ENCODE peak calls at places on chromosomes 16 and 17, in eight cellular contexts. One of them, this sample, is unnamed.

GRCh38 chr17:74870512-74870911 is 2.3 kb downstream of the FDXR start:
- DNase-seq in amniotic stem cell: peak
- DNase-seq in stimulated activated naive B cell treated with anti-CD40 and anti-IgM and Interleukin-4, amounts not matched to agents 10 μg/mL and 1 μg/mL and 100 μg/mL, for 72 hours: no peak
- DNase-seq in GM23338: no peak
- DNase-seq in activated CD8-positive, alpha-beta T cell treated with anti-CD3 and anti-CD28 coated beads, Interleukin-2, amount 10 ng/mL, durations not matched to agents 7 days and 5 days: no peak
- DNase-seq in MG63: peak
- DNase-seq in NCI-H1092: no peak
- DNase-seq in HEK293T: no peak
- DNase-seq in this sample: no peak

GRCh38 chr17:41505836-41506767 is 690 bp upstream of the KRT13 start:
- DNase-seq in amniotic stem cell: no peak
- DNase-seq in stimulated activated naive B cell treated with anti-CD40 and anti-IgM and Interleukin-4, amounts not matched to agents 10 μg/mL and 1 μg/mL and 100 μg/mL, for 72 hours: no peak
- DNase-seq in GM23338: no peak
- DNase-seq in activated CD8-positive, alpha-beta T cell treated with anti-CD3 and anti-CD28 coated beads, Interleukin-2, amount 10 ng/mL, durations not matched to agents 7 days and 5 days: no peak
- DNase-seq in MG63: no peak
- DNase-seq in NCI-H1092: no peak
- DNase-seq in HEK293T: no peak
- DNase-seq in this sample: no peak

GRCh38 chr17:55567240-55568216 is 56.3 kb upstream of the SMIM36 start:
- DNase-seq in amniotic stem cell: no peak
- DNase-seq in stimulated activated naive B cell treated with anti-CD40 and anti-IgM and Interleukin-4, amounts not matched to agents 10 μg/mL and 1 μg/mL and 100 μg/mL, for 72 hours: no peak
- DNase-seq in GM23338: no peak
- DNase-seq in activated CD8-positive, alpha-beta T cell treated with anti-CD3 and anti-CD28 coated beads, Interleukin-2, amount 10 ng/mL, durations not matched to agents 7 days and 5 days: no peak
- DNase-seq in MG63: no peak
- DNase-seq in NCI-H1092: peak
- DNase-seq in HEK293T: no peak
- DNase-seq in this sample: no peak

GRCh38 chr17:68585643-68586042 is 15.5 kb downstream of the FAM20A start:
- DNase-seq in amniotic stem cell: no peak
- DNase-seq in stimulated activated naive B cell treated with anti-CD40 and anti-IgM and Interleukin-4, amounts not matched to agents 10 μg/mL and 1 μg/mL and 100 μg/mL, for 72 hours: no peak
- DNase-seq in GM23338: no peak
- DNase-seq in activated CD8-positive, alpha-beta T cell treated with anti-CD3 and anti-CD28 coated beads, Interleukin-2, amount 10 ng/mL, durations not matched to agents 7 days and 5 days: no peak
- DNase-seq in MG63: no peak
- DNase-seq in NCI-H1092: no peak
- DNase-seq in HEK293T: no peak
- DNase-seq in this sample: no peak

GRCh38 chr17:17938388-17939107 is 33.7 kb downstream of the TOM1L2 start:
- DNase-seq in amniotic stem cell: no peak
- DNase-seq in stimulated activated naive B cell treated with anti-CD40 and anti-IgM and Interleukin-4, amounts not matched to agents 10 μg/mL and 1 μg/mL and 100 μg/mL, for 72 hours: no peak
- DNase-seq in GM23338: no peak
- DNase-seq in activated CD8-positive, alpha-beta T cell treated with anti-CD3 and anti-CD28 coated beads, Interleukin-2, amount 10 ng/mL, durations not matched to agents 7 days and 5 days: no peak
- DNase-seq in MG63: no peak
- DNase-seq in NCI-H1092: no peak
- DNase-seq in HEK293T: no peak
- DNase-seq in this sample: peak

GRCh38 chr17:57413848-57414651 is 157.7 kb downstream of the MSI2 start:
- DNase-seq in amniotic stem cell: no peak
- DNase-seq in stimulated activated naive B cell treated with anti-CD40 and anti-IgM and Interleukin-4, amounts not matched to agents 10 μg/mL and 1 μg/mL and 100 μg/mL, for 72 hours: no peak
- DNase-seq in GM23338: no peak
- DNase-seq in activated CD8-positive, alpha-beta T cell treated with anti-CD3 and anti-CD28 coated beads, Interleukin-2, amount 10 ng/mL, durations not matched to agents 7 days and 5 days: no peak
- DNase-seq in MG63: no peak
- DNase-seq in NCI-H1092: no peak
- DNase-seq in HEK293T: no peak
- DNase-seq in this sample: no peak

GRCh38 chr17:38705803-38706624 is 941 bp downstream of the MLLT6 start:
- DNase-seq in amniotic stem cell: no peak
- DNase-seq in stimulated activated naive B cell treated with anti-CD40 and anti-IgM and Interleukin-4, amounts not matched to agents 10 μg/mL and 1 μg/mL and 100 μg/mL, for 72 hours: no peak
- DNase-seq in GM23338: peak
- DNase-seq in activated CD8-positive, alpha-beta T cell treated with anti-CD3 and anti-CD28 coated beads, Interleukin-2, amount 10 ng/mL, durations not matched to agents 7 days and 5 days: peak
- DNase-seq in MG63: peak
- DNase-seq in NCI-H1092: peak
- DNase-seq in HEK293T: no peak
- DNase-seq in this sample: peak

GRCh38 chr17:61411114-61411943 is 11.7 kb downstream of the TBX2 start:
- DNase-seq in amniotic stem cell: no peak
- DNase-seq in stimulated activated naive B cell treated with anti-CD40 and anti-IgM and Interleukin-4, amounts not matched to agents 10 μg/mL and 1 μg/mL and 100 μg/mL, for 72 hours: no peak
- DNase-seq in GM23338: peak
- DNase-seq in activated CD8-positive, alpha-beta T cell treated with anti-CD3 and anti-CD28 coated beads, Interleukin-2, amount 10 ng/mL, durations not matched to agents 7 days and 5 days: no peak
- DNase-seq in MG63: peak
- DNase-seq in NCI-H1092: no peak
- DNase-seq in HEK293T: peak
- DNase-seq in this sample: no peak

GRCh38 chr16:78307824-78308528 is 208.5 kb downstream of the WWOX start:
- DNase-seq in amniotic stem cell: no peak
- DNase-seq in stimulated activated naive B cell treated with anti-CD40 and anti-IgM and Interleukin-4, amounts not matched to agents 10 μg/mL and 1 μg/mL and 100 μg/mL, for 72 hours: no peak
- DNase-seq in GM23338: peak
- DNase-seq in activated CD8-positive, alpha-beta T cell treated with anti-CD3 and anti-CD28 coated beads, Interleukin-2, amount 10 ng/mL, durations not matched to agents 7 days and 5 days: no peak
- DNase-seq in MG63: no peak
- DNase-seq in NCI-H1092: no peak
- DNase-seq in HEK293T: no peak
- DNase-seq in this sample: no peak

GRCh38 chr17:32915108-32915700 is 12.7 kb upstream of the TMEM98 start:
- DNase-seq in amniotic stem cell: no peak
- DNase-seq in stimulated activated naive B cell treated with anti-CD40 and anti-IgM and Interleukin-4, amounts not matched to agents 10 μg/mL and 1 μg/mL and 100 μg/mL, for 72 hours: no peak
- DNase-seq in GM23338: no peak
- DNase-seq in activated CD8-positive, alpha-beta T cell treated with anti-CD3 and anti-CD28 coated beads, Interleukin-2, amount 10 ng/mL, durations not matched to agents 7 days and 5 days: no peak
- DNase-seq in MG63: no peak
- DNase-seq in NCI-H1092: no peak
- DNase-seq in HEK293T: no peak
- DNase-seq in this sample: no peak